ENCODE peak calls at places on chromosomes 7 and 10, in four cellular contexts. I, W, U and O are unnamed samples.

GRCh38 chr10:78963074-78964034 is 105.4 kb upstream of the ZMIZ1 start:
- DNase-seq in I (no peak), U (no peak), W (no peak), O (no peak)

GRCh38 chr7:14507617-14508016 is 394.9 kb downstream of the DGKB start:
- DNase-seq in W (no peak), U (no peak), I (no peak), O (no peak)

GRCh38 chr10:70751991-70752390 is 33.2 kb downstream of the TBATA start:
- DNase-seq in W (no peak), I (no peak), U (no peak), O (no peak)

GRCh38 chr10:88651131-88651541 is 13.1 kb upstream of the LIPF start:
- DNase-seq in U (no peak), W (no peak), I (no peak), O (no peak)

GRCh38 chr10:123241391-123242141 is 87.4 kb downstream of the BUB3 start:
- DNase-seq in U (no peak), I (peak; percentile 5), W (no peak), O (no peak)

GRCh38 chr7:113730309-113730955 is 188.4 kb downstream of the PPP1R3A start:
- DNase-seq in U (no peak), W (no peak), I (no peak), O (no peak)

GRCh38 chr10:50312464-50313437 is 61.4 kb upstream of the ASAH2 start:
- DNase-seq in I (no peak), W (no peak), U (no peak), O (peak; percentile 64)

GRCh38 chr7:129950191-129950940 is 2.4 kb downstream of the UBE2H start:
- DNase-seq in W (peak; percentile 60), U (no peak), I (no peak), O (no peak)

GRCh38 chr10:98852686-98853085 is 383.0 kb downstream of the HPSE2 start:
- DNase-seq in W (no peak), U (no peak), I (no peak), O (peak; percentile 7)

GRCh38 chr7:29929018-29929807 is 60.4 kb downstream of the SCRN1 start:
- DNase-seq in W (no peak), I (no peak), U (no peak), O (no peak)

GRCh38 chr7:29937132-29937531 is 52.5 kb downstream of the SCRN1 start:
- DNase-seq in W (no peak), I (no peak), U (no peak), O (no peak)

GRCh38 chr7:29940199-29940598 is 49.4 kb downstream of the SCRN1 start:
- DNase-seq in W (no peak), I (no peak), U (no peak), O (no peak)

GRCh38 chr7:29935111-29935510 is 54.5 kb downstream of the SCRN1 start:
- DNase-seq in W (no peak), I (no peak), U (no peak), O (no peak)
- TF ChIP-seq HDAC6 in W (no peak), I (no peak), U (no peak), O (no peak)

DNA sequence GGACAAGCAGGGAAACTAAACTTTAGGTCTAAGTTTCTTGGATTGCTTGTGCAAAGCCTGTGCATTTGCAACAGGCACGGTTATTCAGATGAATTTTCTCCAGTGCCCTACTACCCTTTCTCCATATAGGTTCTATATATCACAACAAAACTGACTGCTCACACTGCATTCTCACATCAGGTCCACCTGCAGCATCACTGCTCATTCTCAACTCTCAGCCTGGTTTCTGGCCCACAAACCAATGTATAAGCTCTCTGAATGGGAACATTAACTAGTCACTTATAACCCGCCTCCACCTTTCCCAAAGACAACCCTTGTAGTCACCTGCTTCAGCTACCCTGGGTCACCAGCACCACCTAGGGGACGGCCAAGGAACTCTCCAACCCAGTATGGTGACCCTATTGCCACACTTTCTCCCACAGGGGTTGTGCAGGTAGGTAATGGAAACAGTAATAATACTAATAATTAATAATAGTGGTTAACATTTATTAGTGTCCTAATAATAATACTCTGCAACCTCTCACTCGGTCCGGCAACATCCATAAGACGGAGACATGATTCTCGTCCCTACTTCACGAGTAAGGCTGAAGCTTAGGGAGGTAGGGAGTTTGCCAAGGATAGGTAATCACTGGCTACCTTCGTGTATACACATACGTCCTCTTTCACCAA is 97.3 kb downstream of the CLEC2L start:
- DNase-seq in U (no peak), I (peak; percentile 28), W (no peak), O (peak; percentile 91)
- TF ChIP-seq HDAC6 in U (no peak), I (no peak), W (no peak), O (no peak)

DNA sequence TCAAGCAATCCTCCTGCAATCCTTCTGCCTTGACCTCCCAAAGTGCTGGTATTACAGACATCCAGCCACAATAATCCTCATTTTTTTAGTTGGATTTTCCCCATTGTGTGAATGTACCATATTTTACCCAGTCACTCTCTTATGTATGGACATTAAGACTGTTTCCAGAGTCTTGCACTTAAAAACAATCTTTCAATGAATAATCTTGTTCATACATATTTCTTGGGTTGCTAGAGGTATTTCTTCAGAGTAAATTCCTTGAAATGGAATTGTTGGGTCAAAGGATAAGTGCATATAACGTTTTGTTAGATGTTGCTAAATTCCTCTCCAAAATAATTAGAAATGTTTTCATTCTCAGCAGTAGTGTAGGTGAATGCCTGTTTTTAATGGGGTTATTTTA is 283.1 kb upstream of the KAT6B start:
- DNase-seq in W (no peak), I (no peak), U (no peak), O (no peak)
- TF ChIP-seq HDAC6 in W (no peak), I (no peak), U (no peak), O (no peak)

GRCh38 chr10:68333058-68333395 is 299 bp upstream of the PBLD start:
- DNase-seq in U (no peak), I (peak; percentile 5), W (no peak), O (no peak)
- TF ChIP-seq HDAC6 in U (no peak), I (no peak), W (no peak), O (no peak)

GRCh38 chr7:71198887-71199286 is 66.9 kb downstream of the GALNT17 start:
- DNase-seq in I (no peak), U (no peak), W (no peak), O (no peak)

GRCh38 chr7:71191766-71192165 is 59.8 kb downstream of the GALNT17 start:
- DNase-seq in W (no peak), U (no peak), I (no peak), O (no peak)

GRCh38 chr7:71198391-71198790 is 66.4 kb downstream of the GALNT17 start:
- DNase-seq in I (no peak), U (no peak), W (no peak), O (no peak)

GRCh38 chr7:71193099-71193810 is 61.3 kb downstream of the GALNT17 start:
- DNase-seq in I (no peak), U (no peak), W (no peak), O (no peak)
- TF ChIP-seq HDAC6 in I (no peak), U (no peak), W (no peak), O (no peak)

GRCh38 chr10:80173441-80173840 is 31.9 kb downstream of the ANXA11 start:
- DNase-seq in I (no peak), U (no peak), W (no peak), O (no peak)
- TF ChIP-seq HDAC6 in I (no peak), U (no peak), W (no peak), O (no peak)

GRCh38 chr7:116706668-116707126 is 34.7 kb downstream of the MET start:
- DNase-seq in U (no peak), I (no peak), W (no peak), O (no peak)
- TF ChIP-seq HDAC6 in U (no peak), I (no peak), W (no peak), O (no peak)

DNA sequence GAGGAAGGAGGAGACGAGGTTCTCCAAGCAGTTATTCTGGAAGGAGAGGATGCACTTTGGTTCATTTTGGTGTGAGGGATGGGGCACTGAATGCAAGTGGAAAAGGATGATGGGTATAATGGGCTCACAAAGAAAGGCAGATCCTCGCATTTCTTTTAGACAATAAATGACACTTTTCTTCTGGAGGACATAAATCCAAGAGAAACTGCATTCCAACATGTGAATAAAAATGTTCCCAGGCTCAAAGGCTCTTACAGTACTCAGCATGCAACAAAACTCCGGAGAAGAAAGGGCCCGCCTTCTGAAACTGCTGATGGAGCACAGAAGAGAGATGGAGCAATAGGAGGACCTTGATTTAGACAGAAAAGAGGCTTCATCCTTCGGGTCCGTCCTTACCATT is 538.2 kb upstream of the DPP6 start:
- DNase-seq in W (no peak), U (no peak), I (no peak), O (no peak)
- TF ChIP-seq HDAC6 in W (no peak), U (no peak), I (no peak), O (no peak)

GRCh38 chr10:60031664-60032063 is 125.3 kb upstream of the CCDC6 start:
- DNase-seq in W (peak; percentile 23), I (no peak), U (no peak), O (no peak)
- TF ChIP-seq HDAC6 in W (no peak), I (no peak), U (no peak), O (no peak)